ENCODE peak calls at places on chromosomes 1 and 21, in ten cellular contexts. X is WERI-Rb-1, Q is sigmoid colon, J is PC-3, K is HCT116, B is endothelial cell of umbilical vein, V is fibroblast of lung, N is thoracic aorta, M is mammary epithelial cell, W is heart left ventricle. L is an unnamed sample.

GRCh38 chr1:29827801-29828525 is 591.6 kb downstream of the PTPRU start:
- DNase-seq in X (no peak), Q (no peak), J (no peak), K (no peak), B (no peak), V (no peak), N (no peak), M (no peak), W (no peak), L (no peak)

GRCh38 chr1:8182034-8182761 is 135.7 kb upstream of the SLC45A1 start:
- DNase-seq in X (no peak), Q (no peak), J (peak), K (peak), B (peak), V (peak), N (no peak), M (peak), W (no peak), L (peak)

GRCh38 chr21:45949928-45950739 is 31.4 kb upstream of the COL6A1 start:
- DNase-seq in X (no peak), Q (no peak), J (no peak), K (no peak), B (no peak), V (no peak), N (no peak), M (peak), W (no peak), L (no peak)

GRCh38 chr1:111471012-111471411 is 2.8 kb upstream of the C1orf162 start:
- DNase-seq in X (no peak), Q (peak), J (no peak), K (no peak), B (no peak), V (no peak), N (no peak), M (no peak), W (no peak), L (no peak)

GRCh38 chr21:43211085-43212071 is 42.6 kb downstream of the CRYAA start:
- DNase-seq in X (peak), Q (peak), J (no peak), K (peak), B (peak), V (no peak), N (no peak), M (no peak), W (peak), L (no peak)

GRCh38 chr1:29875557-29876028 is 639.3 kb downstream of the PTPRU start:
- DNase-seq in X (no peak), Q (no peak), J (peak), K (no peak), B (peak), V (no peak), N (no peak), M (peak), W (no peak), L (no peak)

GRCh38 chr1:93842750-93843500 is 36.1 kb downstream of the DNTTIP2 start:
- DNase-seq in X (no peak), Q (no peak), J (peak), K (no peak), B (no peak), V (no peak), N (no peak), M (no peak), W (no peak), L (no peak)

GRCh38 chr1:3351300-3352083 is 103.0 kb upstream of the ARHGEF16 start:
- DNase-seq in X (no peak), Q (no peak), J (peak), K (no peak), B (no peak), V (no peak), N (no peak), M (no peak), W (no peak), L (no peak)

GRCh38 chr1:10528066-10529014 is 53.6 kb downstream of the PEX14 start:
- DNase-seq in X (no peak), Q (peak), J (peak), K (peak), B (peak), V (peak), N (peak), M (peak), W (no peak), L (peak)

DNA sequence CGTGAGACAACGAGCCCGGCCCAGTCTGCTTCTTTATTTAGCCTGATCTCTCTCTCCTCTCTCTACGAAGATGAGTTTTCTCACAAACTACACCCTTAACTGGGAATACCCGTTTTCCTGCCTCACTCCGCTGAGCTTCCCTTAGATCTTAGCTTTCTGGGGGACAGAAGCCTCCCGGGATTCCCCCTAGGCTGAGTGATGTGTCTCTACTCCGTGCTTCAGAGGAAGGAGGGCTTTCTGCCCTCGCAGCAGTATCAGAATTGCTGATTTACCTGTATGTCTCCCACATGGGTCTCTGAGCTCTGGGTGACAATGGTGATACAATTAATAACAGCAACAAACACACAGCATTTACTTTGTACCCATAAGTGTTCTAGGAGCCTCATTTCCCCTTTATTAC is 1.0 kb downstream of the ZBTB17 start:
- DNase-seq in X (no peak), Q (no peak), J (no peak), K (no peak), B (no peak), V (no peak), N (no peak), M (peak), W (no peak), L (no peak)
- H3K27ac ChIP-seq in X (peak), Q (peak), J (no peak), K (peak), B (no peak), V (peak), N (no peak), M (peak), W (peak), L (peak)

GRCh38 chr1:206049919-206050600 is 2.9 kb upstream of the RHEX start:
- DNase-seq in X (no peak), Q (no peak), J (peak), K (no peak), B (no peak), V (no peak), N (no peak), M (no peak), W (no peak), L (no peak)

GRCh38 chr1:206047271-206047670 is 5.7 kb upstream of the RHEX start:
- DNase-seq in X (no peak), Q (no peak), J (no peak), K (no peak), B (no peak), V (no peak), N (no peak), M (no peak), W (no peak), L (no peak)

GRCh38 chr1:206048582-206048981 is 4.4 kb upstream of the RHEX start:
- DNase-seq in X (no peak), Q (peak), J (no peak), K (no peak), B (no peak), V (no peak), N (no peak), M (no peak), W (no peak), L (no peak)

GRCh38 chr1:206049293-206049692 is 3.7 kb upstream of the RHEX start:
- DNase-seq in X (no peak), Q (no peak), J (no peak), K (no peak), B (no peak), V (no peak), N (no peak), M (no peak), W (no peak), L (no peak)

DNA sequence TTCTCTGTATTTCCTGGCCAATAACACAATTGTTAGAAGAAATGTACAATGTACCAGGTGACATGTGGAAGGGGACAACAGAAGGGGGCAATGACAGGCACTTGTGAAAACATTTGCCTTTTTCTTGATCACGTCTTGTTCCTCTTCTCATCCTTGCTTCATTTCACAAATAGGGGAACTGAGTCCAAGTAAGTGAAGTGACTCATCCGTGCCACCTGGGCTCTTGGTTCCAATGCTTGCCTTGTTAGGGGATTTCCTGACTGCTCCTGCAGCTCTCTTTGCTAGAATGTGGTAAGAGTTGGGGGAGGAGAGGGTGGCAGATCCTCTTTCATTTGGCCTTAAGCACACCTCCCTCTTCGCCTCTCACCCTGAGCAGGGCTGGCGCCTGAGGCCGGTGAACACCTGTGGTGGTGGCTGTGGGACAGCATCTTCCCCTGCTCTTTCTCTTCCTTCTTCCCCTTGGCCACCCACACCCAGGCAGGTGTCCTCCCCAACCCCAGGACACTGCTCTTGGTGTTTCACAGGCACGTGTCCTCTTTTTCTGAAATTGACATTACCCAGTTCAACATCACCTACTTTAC is 2.2 kb upstream of the RHEX start:
- DNase-seq in X (no peak), Q (no peak), J (peak), K (no peak), B (no peak), V (no peak), N (no peak), M (peak), W (no peak), L (no peak)
- TF ChIP-seq CTCF in X (no peak), Q (no peak), J (no peak), K (no peak), B (no peak), V (no peak), N (no peak), M (no peak), W (no peak), L (no peak)

DNA sequence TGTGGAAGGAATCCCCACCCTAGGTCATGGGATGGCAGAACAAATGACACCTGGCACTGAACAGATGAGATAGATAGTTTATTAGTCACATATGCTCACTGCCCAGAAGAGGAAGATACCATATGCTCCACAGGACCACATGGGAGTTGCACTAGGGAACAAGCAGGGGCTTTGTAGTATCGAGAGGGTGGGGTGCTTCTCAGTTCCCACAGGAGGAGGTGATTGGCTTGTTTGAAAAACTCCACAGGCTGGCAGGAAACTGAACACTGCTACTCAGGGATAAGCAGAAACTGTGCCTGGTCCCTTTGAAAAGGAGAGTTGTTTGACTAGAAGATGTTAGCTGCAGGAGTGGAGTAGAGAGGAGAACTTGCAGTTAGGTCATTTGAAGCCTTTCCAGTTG is 31.9 kb upstream of the RXRG start:
- DNase-seq in X (no peak), Q (no peak), J (no peak), K (no peak), B (no peak), V (no peak), N (no peak), M (no peak), W (no peak), L (no peak)
- H3K4me3 ChIP-seq in X (no peak), Q (no peak), J (no peak), K (no peak), B (no peak), V (no peak), N (no peak), M (no peak), W (no peak), L (no peak)

GRCh38 chr1:173714441-173714758 is 381 bp upstream of the KLHL20 start:
- DNase-seq in X (no peak), Q (no peak), J (no peak), K (no peak), B (no peak), V (no peak), N (no peak), M (no peak), W (no peak), L (no peak)
- H3K27ac ChIP-seq in X (peak), Q (peak), J (peak), K (no peak), B (peak), V (peak), N (peak), M (peak), W (peak), L (no peak)